ENCODE peak calls at places on chromosomes 13 and 19, in five cellular contexts. T is LHCN-M2; Y is type B pancreatic cell; X is activated CD4-positive, CD25-positive, alpha-beta regulatory T cell treated with anti-CD3 and anti-CD28 coated beads, Interleukin-2, amount 50 U/mL, for 16 hours; G is stomach. I is an unnamed sample.

GRCh38 chr13:94993608-94994007 is 281.3 kb upstream of the SOX21 start:
- DNase-seq in T (no peak), Y (no peak), X (no peak), G (no peak), I (no peak)

GRCh38 chr13:113849981-113850721 is 13.7 kb downstream of the GAS6 start:
- DNase-seq in T (no peak), Y (peak; percentile 29), X (no peak), G (no peak), I (no peak)

GRCh38 chr19:14441041-14441938 is 8.2 kb downstream of the PKN1 start:
- DNase-seq in T (no peak), Y (no peak), X (no peak), G (no peak), I (no peak)

GRCh38 chr19:23203841-23204344 is 46.3 kb downstream of the ZNF724 start:
- DNase-seq in T (no peak), Y (no peak), X (no peak), G (no peak), I (no peak)

GRCh38 chr19:47663435-47663910 is 49.7 kb upstream of the EHD2 start:
- DNase-seq in T (peak; percentile 92), Y (no peak), X (no peak), G (no peak), I (no peak)

GRCh38 chr13:31485651-31486051 is 253.7 kb upstream of the RXFP2 start:
- DNase-seq in T (peak; percentile 35), Y (no peak), X (no peak), G (no peak), I (no peak)

GRCh38 chr13:24617394-24618218 is 62.6 kb upstream of the ATP12A start:
- DNase-seq in T (no peak), Y (no peak), X (no peak), G (no peak), I (no peak)

GRCh38 chr19:35373492-35373891 is 2.6 kb downstream of the GPR42 start:
- DNase-seq in T (no peak), Y (peak; percentile 7), X (no peak), G (no peak), I (no peak)

GRCh38 chr13:21675095-21676007 is 4.5 kb downstream of the FGF9 start:
- DNase-seq in T (no peak), Y (no peak), X (no peak), G (peak; percentile 40), I (no peak)